ENCODE peak calls at places on chromosomes 5 and 9, in four cellular contexts. E, Q, X and D are unnamed samples.

GRCh38 chr9:110146371-110146770 is 61.6 kb downstream of the C9orf152 start:
- DNase-seq in Q (no peak), E (no peak), X (peak; percentile 51), D (no peak)

GRCh38 chr9:136403915-136404800 is 4.2 kb upstream of the SNAPC4 start:
- DNase-seq in Q (no peak), E (peak; percentile 79), X (no peak), D (no peak)

GRCh38 chr9:8858250-8859161 is 1058.9 kb upstream of the DMAC1 start:
- DNase-seq in Q (peak; percentile 39), E (no peak), X (no peak), D (no peak)

GRCh38 chr5:18329346-18329745 is 695.1 kb downstream of the TAF11L14 start:
- DNase-seq in Q (peak; percentile 18), X (no peak), E (no peak), D (no peak)

GRCh38 chr5:146290318-146290717 is 48.3 kb upstream of the POU4F3 start:
- DNase-seq in X (peak; percentile 7), E (no peak), Q (no peak), D (no peak)

GRCh38 chr9:72687331-72687730 is 165.9 kb downstream of the TMC1 start:
- DNase-seq in X (no peak), E (no peak), Q (peak; percentile 15), D (no peak)

GRCh38 chr5:1733369-1733768 is 66.3 kb downstream of the MRPL36 start:
- DNase-seq in E (no peak), Q (no peak), X (no peak), D (no peak)

GRCh38 chr9:74742792-74743389 is 144.8 kb downstream of the TRPM6 start:
- DNase-seq in E (peak; percentile 14), X (peak; percentile 57), Q (peak; percentile 59), D (no peak)

GRCh38 chr9:114504341-114505186 is 709 bp downstream of the WHRN start:
- DNase-seq in Q (no peak), X (peak; percentile 15), E (peak; percentile 68), D (no peak)

GRCh38 chr5:56522972-56523371 is 289.8 kb upstream of the ANKRD55 start:
- DNase-seq in X (peak; percentile 49), E (no peak), Q (no peak), D (no peak)